ENCODE peak calls at places on chromosomes 6 and 20, in eight cellular contexts. T is transverse colon, K is A549, E is lower leg skin, I is endothelial cell of umbilical vein, H is NB4, M is Peyer's patch, C is uterus. L is an unnamed sample.

GRCh38 chr20:59665656-59666555 is 61.6 kb downstream of the PHACTR3 start:
- DNase-seq in M (no peak), H (no peak), I (no peak), E (peak), K (no peak), C (no peak), T (no peak), L (no peak)

GRCh38 chr6:144252289-144252688 is 32.8 kb upstream of the UTRN start:
- DNase-seq in E (no peak), T (no peak), I (no peak), C (no peak), K (no peak), M (no peak), H (no peak), L (no peak)

GRCh38 chr6:81969814-81970213 is 217.3 kb upstream of the TENT5A start:
- DNase-seq in E (no peak), T (no peak), C (no peak), H (no peak), K (no peak), I (no peak), M (no peak), L (no peak)

GRCh38 chr6:143802833-143803565 is 40.1 kb upstream of the LTV1 start:
- DNase-seq in E (no peak), M (no peak), T (no peak), I (peak), H (no peak), K (no peak), C (no peak), L (no peak)

GRCh38 chr6:14754636-14755513 is 491.0 kb upstream of the JARID2 start:
- DNase-seq in I (no peak), K (no peak), T (no peak), M (no peak), C (no peak), H (no peak), E (peak), L (no peak)

GRCh38 chr6:17393335-17394191 is at the start of gene CAP2:
- DNase-seq in H (peak), K (peak), I (peak), T (peak), E (peak), C (peak), M (peak), L (no peak)

GRCh38 chr6:141829566-141829965 is 303.2 kb upstream of the GJE1 start:
- DNase-seq in I (no peak), M (no peak), K (no peak), C (no peak), E (no peak), H (no peak), T (no peak), L (no peak)

GRCh38 chr6:150267686-150268561 is 100.9 kb upstream of the IYD start:
- DNase-seq in H (no peak), T (no peak), K (no peak), E (peak), C (no peak), I (no peak), M (no peak), L (no peak)

GRCh38 chr6:160355001-160355400 is 6.8 kb downstream of the SLC22A3 start:
- DNase-seq in K (peak), H (peak), E (no peak), I (no peak), T (no peak), C (no peak), M (no peak), L (no peak)

GRCh38 chr6:111712398-111712797 is 106.7 kb upstream of the TRAF3IP2 start:
- DNase-seq in I (no peak), M (no peak), H (no peak), T (no peak), E (peak), K (peak), C (no peak), L (no peak)

GRCh38 chr20:39109933-39110818 is 148.0 kb downstream of the DHX35 start:
- DNase-seq in T (no peak), H (no peak), K (no peak), C (no peak), E (no peak), M (no peak), I (no peak), L (no peak)

GRCh38 chr6:75262716-75263463 is 19.3 kb upstream of the COX7A2 start:
- DNase-seq in I (no peak), C (no peak), K (no peak), E (no peak), T (no peak), M (no peak), H (no peak), L (peak)

GRCh38 chr6:132446136-132446535 is 44.9 kb upstream of the MOXD1 start:
- DNase-seq in T (no peak), H (no peak), C (no peak), E (no peak), I (no peak), K (no peak), M (no peak), L (no peak)

GRCh38 chr6:84052204-84052882 is 18.8 kb downstream of the MRAP2 start:
- DNase-seq in T (no peak), I (peak), E (no peak), C (no peak), H (peak), M (no peak), K (no peak), L (no peak)

GRCh38 chr20:45948742-45949541 is 14.5 kb downstream of the PCIF1 start:
- DNase-seq in M (no peak), H (no peak), I (no peak), T (no peak), E (peak), K (no peak), C (no peak), L (no peak)
- TF ChIP-seq POLR2A in M (no peak), H (no peak), I (no peak), T (no peak), E (no peak), K (no peak), C (no peak), L (no peak)

DNA sequence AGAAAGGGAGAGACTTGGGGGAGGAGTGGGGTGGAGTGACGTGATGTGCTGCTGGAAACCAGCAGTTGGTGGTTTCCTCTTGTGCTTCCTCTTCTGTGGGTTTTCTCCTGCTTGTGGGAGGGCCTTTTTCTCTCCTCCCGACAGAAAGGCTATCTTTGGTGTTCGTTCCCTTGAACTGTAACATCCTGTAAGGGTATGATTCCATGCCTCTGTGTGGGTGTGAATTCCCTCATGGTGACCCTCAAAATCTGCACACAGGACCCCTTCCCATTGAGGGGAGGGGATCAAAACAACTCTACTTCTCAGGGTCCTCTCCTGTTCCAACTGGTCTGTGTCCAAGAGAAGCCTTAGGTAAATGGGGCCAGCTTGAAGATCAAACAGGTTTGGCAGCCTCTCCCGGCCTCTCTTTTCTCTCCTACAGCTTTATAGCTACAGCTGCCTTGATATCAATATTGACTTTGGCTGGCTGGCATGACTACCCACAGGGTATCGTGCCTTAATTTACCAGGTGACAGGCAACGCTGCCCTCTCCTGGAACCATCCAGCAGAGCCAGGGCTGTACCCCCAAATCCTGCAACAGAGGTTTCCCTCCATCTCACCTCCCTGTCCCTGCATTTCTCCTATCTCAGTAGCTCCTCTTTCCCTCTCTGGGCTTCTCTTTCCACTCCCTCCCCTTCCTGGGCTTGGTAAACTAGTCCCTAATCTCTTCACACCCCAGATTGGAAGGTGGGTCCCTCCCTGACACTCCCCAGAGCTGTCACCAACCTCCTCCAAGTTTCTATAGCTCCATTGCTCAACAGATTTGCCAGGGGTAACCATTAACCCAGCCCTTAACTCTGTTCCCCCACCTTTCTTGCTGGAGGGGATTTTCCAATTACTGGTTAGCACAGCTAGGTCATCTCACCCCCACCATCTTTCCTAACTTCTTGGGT is 1.5 kb upstream of the MSH5 start:
- DNase-seq in E (no peak), K (peak), M (peak), H (peak), I (peak), C (no peak), T (peak), L (peak)
- TF ChIP-seq POLR2A in E (no peak), K (no peak), M (peak), H (peak), I (peak), C (peak), T (peak), L (peak)

DNA sequence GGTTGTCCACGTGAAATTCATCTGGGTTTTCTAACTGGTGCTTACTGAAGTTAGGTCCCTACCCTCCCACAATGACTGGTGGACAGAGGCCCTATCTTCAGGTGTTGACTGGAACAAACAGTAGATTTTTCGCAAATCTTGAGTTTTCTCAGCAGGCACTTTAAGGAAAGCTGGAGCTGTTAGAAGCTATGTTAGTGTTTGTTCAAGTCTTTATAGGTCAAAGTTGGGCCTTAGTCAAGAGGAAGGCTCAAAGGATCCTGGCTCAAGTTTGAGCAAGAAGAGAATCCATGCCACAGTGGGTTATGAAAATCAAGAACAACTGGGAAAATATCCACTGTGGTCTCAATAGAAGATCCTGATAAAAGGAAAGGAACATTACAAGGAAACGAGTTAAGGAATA is 48.5 kb upstream of the ELOVL5 start:
- DNase-seq in K (no peak), I (no peak), M (no peak), C (no peak), T (no peak), E (no peak), H (no peak), L (no peak)
- TF ChIP-seq POLR2A in K (no peak), I (no peak), M (no peak), C (no peak), T (no peak), E (no peak), H (no peak), L (no peak)

DNA sequence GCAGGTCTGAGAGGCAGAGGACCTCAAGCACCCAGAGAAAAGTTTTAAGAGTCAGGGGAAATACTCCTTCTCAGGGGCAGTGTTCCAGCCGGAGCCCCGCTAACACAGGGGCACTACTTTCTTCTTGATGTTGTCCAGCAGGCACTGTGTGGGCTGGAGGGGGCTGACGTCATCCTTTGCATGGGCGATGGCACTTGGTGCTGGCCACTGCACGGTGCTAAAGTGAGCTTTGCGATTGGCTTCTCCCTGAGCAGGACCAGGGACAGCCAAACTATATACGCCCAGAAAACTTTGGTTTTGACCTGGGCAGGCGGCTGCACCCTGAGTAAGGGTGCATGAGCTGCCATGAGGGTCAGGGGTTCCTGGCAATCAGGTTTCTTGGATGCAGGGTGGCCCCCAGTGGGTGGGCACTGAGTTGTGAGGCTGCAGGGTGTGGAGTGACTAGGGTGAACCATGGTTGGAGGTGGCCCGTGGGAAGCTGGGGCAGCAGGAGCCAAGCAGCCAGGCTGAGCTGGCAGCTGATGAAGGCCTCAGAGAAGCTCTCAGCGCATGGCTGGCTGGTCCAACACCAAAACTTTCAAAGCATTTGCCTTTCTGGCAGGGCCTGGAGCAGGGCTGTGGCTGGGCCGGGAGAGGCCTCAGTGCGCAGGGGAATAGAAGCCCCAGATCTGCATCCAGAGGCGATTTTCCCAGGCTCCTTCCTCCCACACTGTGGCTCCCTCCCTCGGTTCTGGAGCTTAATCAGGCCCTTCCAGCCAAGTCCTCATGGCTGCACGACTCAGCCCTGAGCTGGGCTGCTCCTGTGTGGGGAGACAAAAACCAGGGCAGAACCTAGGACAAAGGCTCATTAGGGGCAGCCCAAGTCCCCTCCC is 18.3 kb downstream of the MRPS18A start:
- DNase-seq in I (no peak), E (peak), T (no peak), C (peak), H (no peak), K (no peak), M (no peak), L (no peak)
- TF ChIP-seq POLR2A in I (no peak), E (no peak), T (no peak), C (no peak), H (no peak), K (no peak), M (no peak), L (no peak)

DNA sequence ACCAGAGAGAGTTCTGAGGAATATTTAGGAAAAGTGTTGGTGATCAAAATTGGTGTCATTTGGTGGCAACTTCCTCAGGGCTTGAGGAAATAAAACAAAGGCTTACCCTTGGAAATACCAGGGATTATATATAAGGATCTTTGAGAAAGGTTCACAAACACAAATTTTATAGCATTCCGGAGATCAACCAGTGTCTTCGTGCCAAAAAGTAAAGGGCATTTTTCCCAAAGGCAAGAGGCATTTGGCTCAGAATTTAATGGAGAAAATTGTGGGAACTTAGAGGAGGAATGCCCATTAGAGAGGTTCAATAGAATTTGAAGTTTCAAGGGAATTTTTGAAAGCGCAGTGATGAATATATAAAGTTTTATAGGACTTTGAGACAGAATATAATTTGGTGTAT is 179.5 kb downstream of the FUT9 start:
- DNase-seq in M (no peak), K (no peak), I (no peak), E (no peak), C (no peak), H (no peak), T (no peak), L (no peak)
- TF ChIP-seq POLR2A in M (no peak), K (no peak), I (no peak), E (no peak), C (no peak), H (no peak), T (no peak), L (no peak)

GRCh38 chr6:158807515-158808441 is 11.4 kb downstream of the EZR start:
- DNase-seq in E (peak), I (no peak), C (no peak), M (no peak), T (no peak), K (no peak), H (no peak), L (peak)

GRCh38 chr6:158801655-158802294 is 17.4 kb downstream of the EZR start:
- DNase-seq in C (no peak), M (peak), T (peak), I (no peak), K (no peak), H (no peak), E (peak), L (no peak)

GRCh38 chr6:158799051-158799792 is 19.9 kb downstream of the EZR start:
- DNase-seq in E (peak), T (peak), C (no peak), M (peak), I (peak), K (peak), H (no peak), L (peak)

GRCh38 chr6:158805698-158806373 is 13.3 kb downstream of the EZR start:
- DNase-seq in E (peak), T (peak), I (no peak), M (peak), H (peak), K (no peak), C (no peak), L (peak)

GRCh38 chr6:158803733-158804143 is 15.4 kb downstream of the EZR start:
- DNase-seq in K (no peak), E (peak), M (no peak), C (no peak), T (no peak), H (peak), I (peak), L (peak)
- TF ChIP-seq POLR2A in K (no peak), E (no peak), M (no peak), C (no peak), T (peak), H (no peak), I (no peak), L (peak)

GRCh38 chr6:26159417-26160273 is 72.4 kb downstream of the HFE start:
- DNase-seq in E (no peak), I (peak), T (no peak), K (peak), H (peak), M (no peak), C (no peak), L (no peak)
- TF ChIP-seq POLR2A in E (no peak), I (no peak), T (peak), K (no peak), H (no peak), M (peak), C (no peak), L (peak)

DNA sequence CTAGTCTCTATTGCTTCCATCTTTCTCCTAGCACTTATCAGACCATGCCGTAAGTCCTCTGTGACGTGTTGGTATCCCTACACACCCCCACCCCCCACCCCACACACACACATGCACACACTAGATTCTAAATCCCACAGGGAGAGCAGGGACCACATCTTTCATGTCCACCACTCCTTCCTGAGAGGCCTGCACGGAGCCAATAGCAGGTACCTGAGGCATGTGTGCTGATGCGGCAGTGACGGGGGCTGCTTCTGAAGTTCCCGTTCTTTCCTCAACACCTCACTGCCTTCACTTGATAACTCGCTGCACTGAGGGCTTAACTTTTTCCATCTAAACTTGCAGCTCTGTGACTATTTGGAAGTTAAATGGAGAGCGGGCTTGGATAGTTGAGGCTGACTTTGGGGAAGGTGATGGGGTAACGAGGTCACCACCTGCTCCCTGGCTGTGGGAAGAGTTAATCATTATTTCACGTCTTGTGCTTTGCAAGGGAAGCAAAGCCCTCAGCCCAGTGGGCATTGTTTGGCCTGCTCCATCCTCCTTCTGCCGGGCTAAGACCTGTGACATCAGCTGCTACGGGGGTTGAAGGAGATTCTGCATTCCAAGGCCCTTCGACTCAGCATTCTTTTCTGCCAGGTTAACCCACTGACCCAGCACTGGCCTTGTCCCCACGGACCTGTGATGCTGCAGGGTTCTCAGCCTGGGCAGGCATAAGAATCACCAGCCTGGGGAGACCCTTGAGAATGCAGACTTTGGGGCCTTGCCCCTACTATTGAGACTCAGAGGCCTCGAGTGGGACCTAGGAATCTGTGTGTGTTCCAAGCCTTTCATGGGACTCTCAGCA is 187.8 kb downstream of the ANKRD60 start:
- DNase-seq in K (no peak), E (peak), C (no peak), M (no peak), T (no peak), I (no peak), H (no peak), L (no peak)
- TF ChIP-seq POLR2A in K (no peak), E (no peak), C (no peak), M (no peak), T (no peak), I (no peak), H (no peak), L (no peak)

DNA sequence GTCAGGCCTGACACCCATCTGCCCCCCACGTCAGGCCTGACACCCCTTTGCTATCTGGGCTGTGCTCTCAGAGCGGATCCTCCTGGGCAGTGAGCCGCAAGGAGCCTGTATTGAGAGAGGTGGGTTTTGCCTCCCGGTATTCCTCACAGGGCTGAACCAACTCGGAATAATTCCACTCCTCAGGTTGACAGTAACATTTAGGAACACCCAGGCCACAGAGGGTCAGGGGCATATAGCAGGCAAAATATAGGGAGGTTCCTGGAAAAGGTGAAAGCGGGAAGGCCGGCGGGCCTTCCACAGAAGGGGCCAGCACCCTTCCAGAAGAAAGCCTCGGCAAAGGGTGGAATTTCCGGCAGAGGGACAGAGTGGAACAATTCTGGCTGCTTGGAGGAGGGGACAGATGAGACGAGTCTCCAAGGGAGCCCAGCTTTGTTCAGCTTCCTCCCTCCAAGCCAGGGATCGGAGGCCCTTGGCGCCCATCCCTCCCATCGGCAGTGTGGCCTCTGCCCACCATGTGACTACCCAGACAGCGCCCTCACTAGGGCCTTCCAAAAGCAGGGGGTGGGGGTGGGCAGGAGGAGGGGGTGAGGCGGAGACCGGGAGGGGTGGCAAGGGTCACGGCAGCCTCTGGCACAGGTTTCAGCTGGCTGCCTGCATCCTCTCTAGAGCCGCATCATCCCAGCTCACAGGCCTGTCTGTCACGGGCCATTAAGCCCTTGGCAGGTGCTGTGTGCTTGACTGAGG is 6.6 kb upstream of the FGD2 start:
- DNase-seq in H (no peak), C (no peak), K (no peak), I (no peak), M (no peak), T (no peak), E (no peak), L (no peak)
- TF ChIP-seq POLR2A in H (no peak), C (no peak), K (no peak), I (no peak), M (no peak), T (no peak), E (no peak), L (no peak)